ENCODE peak calls at places on chromosomes 16 and 17, in nine cellular contexts. V, D, J, S, T, I, O, C and Q are unnamed samples.

GRCh38 chr17:32584792-32585191 is 98.0 kb downstream of the CDK5R1 start:
- DNase-seq in J (no peak), V (no peak), C (no peak), T (no peak), S (no peak), I (no peak), O (no peak), D (no peak), Q (no peak)

GRCh38 chr17:80847506-80848230 is 144.0 kb upstream of the CHMP6 start:
- DNase-seq in T (no peak), S (no peak), C (no peak), I (no peak), J (no peak), V (peak), D (no peak), O (peak), Q (no peak)

GRCh38 chr16:55045329-55046145 is 114.9 kb downstream of the IRX5 start:
- DNase-seq in O (peak), T (no peak), D (no peak), C (no peak), J (no peak), V (no peak), I (no peak), S (no peak), Q (no peak)

GRCh38 chr17:34596897-34597296 is 17.5 kb downstream of the TMEM132E start:
- DNase-seq in S (no peak), C (no peak), I (no peak), T (no peak), D (no peak), O (no peak), V (no peak), J (no peak), Q (no peak)

GRCh38 chr16:80915079-80915450 is 91.6 kb downstream of the CMC2 start:
- DNase-seq in V (no peak), J (no peak), S (no peak), D (no peak), C (no peak), T (no peak), I (no peak), O (no peak), Q (no peak)

GRCh38 chr17:19409509-19409908 is 1.5 kb upstream of the RNF112 start:
- DNase-seq in C (no peak), J (no peak), V (no peak), O (no peak), D (peak), T (no peak), I (no peak), S (peak), Q (no peak)

GRCh38 chr16:75351183-75351582 is 82.1 kb downstream of the CFDP1 start:
- DNase-seq in J (no peak), C (no peak), S (no peak), D (peak), I (peak), T (no peak), V (no peak), O (no peak), Q (no peak)

GRCh38 chr16:19886061-19886792 is 1.6 kb upstream of the GPRC5B start:
- DNase-seq in J (peak), D (peak), C (peak), I (peak), S (peak), V (peak), O (peak), T (peak), Q (peak)

GRCh38 chr16:54098247-54098646 is 188.3 kb downstream of the IRX3 start:
- DNase-seq in J (no peak), O (no peak), T (no peak), S (no peak), V (no peak), D (no peak), C (no peak), I (no peak), Q (no peak)

GRCh38 chr17:80123791-80124190 is 22.4 kb downstream of the GAA start:
- DNase-seq in J (no peak), I (no peak), S (no peak), V (peak), O (peak), D (peak), T (no peak), C (no peak), Q (no peak)

GRCh38 chr17:68790931-68791330 is 164.3 kb downstream of the ABCA8 start:
- DNase-seq in J (no peak), I (no peak), V (no peak), T (no peak), C (no peak), O (no peak), D (peak), S (no peak), Q (no peak)

GRCh38 chr16:8867483-8868271 is 1.1 kb downstream of the CARHSP1 start:
- DNase-seq in C (peak), V (peak), J (peak), O (peak), S (no peak), D (no peak), T (peak), I (no peak), Q (no peak)

GRCh38 chr17:33433581-33433980 is 140.5 kb upstream of the ASIC2 start:
- DNase-seq in T (no peak), V (no peak), S (no peak), D (no peak), I (no peak), J (no peak), O (no peak), C (no peak), Q (no peak)

GRCh38 chr16:27366687-27367462 is 35.1 kb upstream of the IL21R start:
- DNase-seq in V (no peak), T (no peak), S (no peak), I (no peak), D (peak), J (no peak), C (no peak), O (peak), Q (no peak)

GRCh38 chr16:2988590-2989099 is 8.4 kb upstream of the PKMYT1 start:
- DNase-seq in O (no peak), V (no peak), I (no peak), J (no peak), C (no peak), D (no peak), T (no peak), S (no peak), Q (no peak)

GRCh38 chr16:82229800-82230619 is 60.0 kb upstream of the MPHOSPH6 start:
- DNase-seq in V (peak), C (peak), S (peak), T (peak), I (peak), J (peak), D (peak), O (peak), Q (peak)

GRCh38 chr17:74042744-74043486 is 160.6 kb upstream of the RPL38 start:
- DNase-seq in T (no peak), O (peak), D (peak), J (no peak), C (no peak), I (peak), S (no peak), V (no peak), Q (no peak)

GRCh38 chr17:76707985-76708807 is 2.6 kb downstream of the MXRA7 start:
- DNase-seq in D (peak), S (no peak), J (no peak), T (peak), I (no peak), V (no peak), C (peak), O (peak), Q (peak)

GRCh38 chr17:80931421-80932265 is 60.0 kb upstream of the CHMP6 start:
- DNase-seq in T (peak), V (no peak), O (no peak), S (peak), D (peak), I (no peak), C (no peak), J (no peak), Q (no peak)

GRCh38 chr17:4177732-4178131 is 34.7 kb downstream of the CYB5D2 start:
- DNase-seq in O (no peak), V (no peak), S (no peak), I (no peak), C (no peak), T (no peak), D (no peak), J (no peak), Q (no peak)

GRCh38 chr17:7893226-7893880 is 4.8 kb downstream of the CHD3 start:
- DNase-seq in O (no peak), I (no peak), D (no peak), T (no peak), C (no peak), S (no peak), J (no peak), V (peak), Q (no peak)

GRCh38 chr16:30488764-30489595 is 16.4 kb downstream of the ITGAL start:
- DNase-seq in T (no peak), O (no peak), S (no peak), D (no peak), V (no peak), C (no peak), I (no peak), J (no peak), Q (no peak)

GRCh38 chr17:78802459-78802858 is 20.4 kb upstream of the CYTH1 start:
- DNase-seq in D (no peak), S (no peak), T (no peak), I (no peak), O (no peak), J (no peak), C (no peak), V (no peak), Q (no peak)

GRCh38 chr16:68972720-68973119 is 129.4 kb downstream of the TANGO6 start:
- DNase-seq in I (no peak), D (peak), V (no peak), S (peak), T (peak), C (peak), O (no peak), J (no peak), Q (peak)

GRCh38 chr17:172401-172800 is 9.0 kb downstream of the DOC2B start:
- DNase-seq in I (no peak), J (no peak), D (no peak), V (no peak), O (no peak), T (no peak), C (no peak), S (no peak), Q (no peak)

GRCh38 chr17:59890720-59891119 is 2.0 kb downstream of the TUBD1 start:
- DNase-seq in D (no peak), O (no peak), S (no peak), T (no peak), V (no peak), J (no peak), C (no peak), I (no peak), Q (no peak)

GRCh38 chr17:2449486-2449885 is 48.6 kb upstream of the MNT start:
- DNase-seq in I (no peak), C (no peak), D (peak), J (no peak), T (no peak), O (no peak), S (no peak), V (no peak), Q (no peak)

GRCh38 chr16:71513302-71513701 is 12.9 kb upstream of the CHST4 start:
- DNase-seq in D (no peak), V (no peak), I (no peak), S (no peak), T (no peak), C (no peak), O (no peak), J (no peak), Q (no peak)

GRCh38 chr17:41486809-41487530 is 2.7 kb downstream of the KRT36 start:
- DNase-seq in D (no peak), V (peak), T (peak), I (no peak), J (peak), C (no peak), O (no peak), S (no peak), Q (peak)
- TF ChIP-seq CTCF in D (peak), V (peak), T (peak), I (no peak), J (peak), C (peak), O (no peak), S (no peak), Q (peak)

GRCh38 chr16:87387942-87388817 is 4.0 kb upstream of the MAP1LC3B start:
- DNase-seq in D (peak), C (peak), I (peak), O (peak), T (peak), S (peak), V (peak), J (peak), Q (peak)
- TF ChIP-seq CTCF in D (no peak), C (no peak), I (no peak), O (no peak), T (no peak), S (no peak), V (no peak), J (no peak), Q (no peak)

GRCh38 chr16:86821933-86822332 is 243.6 kb downstream of the FOXL1 start:
- DNase-seq in C (no peak), D (no peak), T (no peak), J (no peak), O (no peak), S (no peak), V (no peak), I (no peak), Q (no peak)

GRCh38 chr16:86823125-86823524 is 244.8 kb downstream of the FOXL1 start:
- DNase-seq in I (peak), C (no peak), D (no peak), S (no peak), V (no peak), T (no peak), O (no peak), J (no peak), Q (no peak)

GRCh38 chr16:86816930-86817625 is 238.7 kb downstream of the FOXL1 start:
- DNase-seq in C (no peak), J (no peak), V (no peak), I (no peak), S (no peak), T (no peak), D (no peak), O (no peak), Q (no peak)

GRCh38 chr16:86818701-86819522 is 240.6 kb downstream of the FOXL1 start:
- DNase-seq in I (no peak), D (peak), C (no peak), V (no peak), S (no peak), O (no peak), T (no peak), J (no peak), Q (no peak)

DNA sequence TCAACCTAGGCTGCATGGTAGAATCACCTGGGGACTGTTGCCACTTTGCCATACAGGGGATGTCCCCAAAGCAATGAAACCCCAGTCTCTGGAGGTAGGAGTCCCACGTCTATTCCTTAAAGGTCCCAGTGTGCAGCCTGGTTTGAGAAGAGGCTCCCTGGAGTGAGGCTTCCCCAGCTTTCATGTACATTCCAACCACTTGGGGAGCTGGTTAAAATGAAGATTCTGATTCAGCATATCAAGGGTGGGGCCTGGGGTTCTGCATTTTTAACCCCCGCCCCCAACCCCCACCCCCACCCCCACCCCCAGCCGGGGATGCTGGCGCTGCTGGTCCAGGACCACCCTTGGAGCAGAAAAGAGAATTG is 241.2 kb downstream of the FOXL1 start:
- DNase-seq in S (no peak), D (peak), J (no peak), C (no peak), I (no peak), V (no peak), T (no peak), O (no peak), Q (no peak)
- TF ChIP-seq CTCF in S (peak), D (peak), J (no peak), C (no peak), I (no peak), V (no peak), T (peak), O (no peak), Q (no peak)

GRCh38 chr16:88951501-88951900 is 25.5 kb downstream of the CBFA2T3 start:
- DNase-seq in O (no peak), S (no peak), I (no peak), C (no peak), T (no peak), J (no peak), D (no peak), V (no peak), Q (no peak)
- TF ChIP-seq CTCF in O (no peak), S (no peak), I (no peak), C (no peak), T (no peak), J (no peak), D (no peak), V (no peak), Q (no peak)

DNA sequence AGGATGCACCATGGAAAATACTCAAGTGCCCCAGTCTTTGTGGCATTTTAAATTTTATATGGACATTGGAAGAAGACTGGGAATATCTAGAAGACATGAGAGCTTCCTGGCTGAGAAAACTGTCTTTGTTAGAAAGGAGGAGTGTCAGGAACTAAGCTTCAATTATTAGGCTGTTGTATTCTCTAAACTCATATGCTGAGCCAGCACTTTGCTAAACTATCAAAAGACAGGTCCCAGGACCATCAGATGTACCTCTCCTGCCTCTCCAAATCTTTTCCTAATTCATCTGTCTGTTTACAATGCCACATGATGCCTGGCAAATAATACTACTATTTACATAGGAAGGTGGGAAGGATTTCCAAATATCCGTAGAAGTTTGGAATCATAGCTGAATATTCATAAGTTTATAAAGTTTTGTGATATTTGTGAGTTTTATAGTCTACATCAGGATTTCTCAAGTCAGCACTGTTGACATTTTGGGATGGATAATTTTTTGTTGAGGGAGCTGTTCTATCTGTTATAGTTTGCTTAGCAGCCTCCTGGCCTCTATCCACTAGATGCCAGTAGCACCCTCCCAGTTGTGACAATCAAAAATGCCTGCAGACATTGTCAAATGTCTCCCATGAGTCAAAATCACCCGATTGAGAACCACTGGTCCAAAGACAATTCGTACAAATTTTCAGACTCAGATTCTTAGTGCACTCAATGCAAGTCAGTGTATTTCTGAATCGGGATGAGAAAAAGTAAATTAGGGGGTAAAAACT is 61.2 kb upstream of the NETO2 start:
- DNase-seq in I (no peak), D (no peak), J (no peak), T (no peak), S (no peak), C (no peak), V (no peak), O (no peak), Q (no peak)
- TF ChIP-seq CTCF in I (peak), D (no peak), J (no peak), T (no peak), S (peak), C (no peak), V (no peak), O (no peak), Q (no peak)